ENCODE peak calls at places on chromosome 16, in ten cellular contexts. I is stomach; Q is stimulated activated CD8-positive, alpha-beta memory T cell treated with anti-CD3 and anti-CD28 coated beads, Interleukin-7, amount 100 ng/mL, for 1 hour; Y is fibroblast of mammary gland; E is astrocyte; X is K562; V is lower leg skin; W is renal cortical epithelial cell; R is RKO; P is stimulated activated naive B cell treated with anti-CD40 and anti-IgM and Interleukin-4, amounts not matched to agents 10 μg/mL and 1 μg/mL and 100 μg/mL, for 72 hours. Z is an unnamed sample.

GRCh38 chr16:69084301-69084700 is 21.2 kb upstream of the HAS3 start:
- DNase-seq in W (no peak), P (no peak), Y (no peak), Q (no peak), X (no peak), R (no peak), I (no peak), E (peak), V (no peak), Z (no peak)

GRCh38 chr16:82682757-82683156 is 56.0 kb downstream of the CDH13 start:
- DNase-seq in E (no peak), P (no peak), I (no peak), X (no peak), W (no peak), V (no peak), Q (no peak), R (no peak), Y (no peak), Z (no peak)

GRCh38 chr16:68377667-68378420 is 67.0 kb downstream of the PRMT7 start:
- DNase-seq in P (no peak), V (no peak), R (no peak), W (no peak), E (peak), X (no peak), Q (no peak), I (peak), Y (no peak), Z (no peak)

GRCh38 chr16:31472559-31473203 is 729 bp downstream of the TGFB1I1 start:
- DNase-seq in Y (peak), I (peak), R (peak), V (peak), Q (no peak), E (peak), W (peak), P (no peak), X (peak), Z (no peak)

GRCh38 chr16:65446441-65446840 is 324.6 kb upstream of the CDH11 start:
- DNase-seq in R (no peak), P (no peak), E (no peak), W (no peak), Q (no peak), X (no peak), Y (no peak), I (no peak), V (no peak), Z (no peak)

GRCh38 chr16:70746708-70747424 is 54.1 kb downstream of the VAC14 start:
- DNase-seq in P (no peak), X (peak), W (peak), I (peak), R (peak), Y (peak), E (peak), V (peak), Q (no peak), Z (no peak)

GRCh38 chr16:81608515-81609209 is 164.1 kb downstream of the CMIP start:
- DNase-seq in Q (no peak), V (no peak), P (no peak), I (no peak), E (peak), Y (peak), W (peak), X (peak), R (no peak), Z (no peak)

GRCh38 chr16:346587-346986 is 5.9 kb downstream of the AXIN1 start:
- DNase-seq in R (no peak), Q (no peak), V (no peak), W (peak), I (no peak), X (no peak), Y (peak), E (peak), P (no peak), Z (no peak)

GRCh38 chr16:88343276-88343791 is 39.4 kb upstream of the ZNF469 start:
- DNase-seq in W (no peak), Y (no peak), I (no peak), X (no peak), Q (no peak), V (no peak), P (no peak), E (no peak), R (no peak), Z (no peak)

GRCh38 chr16:67384778-67385510 is 8.4 kb downstream of the TPPP3 start:
- DNase-seq in V (no peak), Y (no peak), W (no peak), Q (no peak), X (no peak), E (peak), R (no peak), I (no peak), P (no peak), Z (no peak)

GRCh38 chr16:89602273-89602951 is 11.0 kb upstream of the DPEP1 start:
- DNase-seq in R (peak), P (no peak), I (no peak), X (peak), W (peak), E (peak), Y (peak), Q (peak), V (no peak), Z (no peak)

GRCh38 chr16:87951550-87952538 is 610 bp downstream of the BANP start:
- DNase-seq in I (no peak), Y (no peak), E (no peak), W (peak), Q (no peak), R (peak), P (peak), V (no peak), X (peak), Z (no peak)

Z was measured in NCI-H1417 treated with DMSO at 0.1 percent for 48 hours.